ENCODE peak calls at places on chromosomes 1 and 21, in nine cellular contexts. K is pancreas, R is GDM1, L is endothelial cell of umbilical vein, I is tibial nerve, S is left ventricle myocardium inferior, E is testis, Y is GM04503, V is H7. O is an unnamed sample.

GRCh38 chr1:29555043-29555620 is 318.8 kb downstream of the PTPRU start:
- DNase-seq in K (no peak), R (no peak), S (no peak), Y (no peak), L (no peak), E (peak; percentile 1), V (no peak), I (no peak), O (no peak)

GRCh38 chr1:20454004-20454403 is 32.0 kb downstream of the CAMK2N1 start:
- DNase-seq in K (no peak), I (no peak), Y (no peak), V (no peak), R (no peak), E (no peak), S (no peak), L (no peak), O (no peak)

GRCh38 chr1:17768651-17769241 is 13.6 kb downstream of the ACTL8 start:
- DNase-seq in R (no peak), S (peak; percentile 21), L (no peak), E (no peak), I (peak; percentile 39), K (peak; percentile 31), Y (peak; percentile 42), V (peak; percentile 69), O (no peak)

GRCh38 chr1:61334718-61335589 is 252.6 kb downstream of the NFIA start:
- DNase-seq in I (no peak), E (peak; percentile 35), R (no peak), S (peak; percentile 57), L (no peak), V (no peak), K (no peak), Y (no peak), O (no peak)

GRCh38 chr1:10632691-10633090 is 157.9 kb downstream of the PEX14 start:
- DNase-seq in R (no peak), E (no peak), Y (no peak), K (no peak), L (no peak), V (peak; percentile 87), I (no peak), S (no peak), O (no peak)

GRCh38 chr21:32101206-32101763 is 177.6 kb downstream of the MIS18A start:
- DNase-seq in I (no peak), E (no peak), R (no peak), V (no peak), L (no peak), Y (no peak), S (no peak), K (no peak), O (no peak)

GRCh38 chr1:4425892-4426291 is 228.5 kb upstream of the AJAP1 start:
- DNase-seq in E (peak; percentile 83), S (no peak), K (no peak), V (peak; percentile 94), L (no peak), I (no peak), Y (no peak), R (no peak), O (peak; percentile 3)

GRCh38 chr1:27338751-27339150 is 3.1 kb upstream of the SYTL1 start:
- DNase-seq in Y (no peak), R (no peak), S (no peak), V (peak; percentile 50), E (no peak), I (no peak), K (no peak), L (no peak), O (no peak)

GRCh38 chr1:156124557-156125483 is 10.3 kb downstream of the LMNA start:
- DNase-seq in E (peak; percentile 71), V (no peak), K (no peak), S (no peak), L (no peak), R (peak; percentile 36), I (no peak), Y (no peak), O (no peak)

O was measured in GM18507.